ENCODE peak calls at places on chromosomes 3 and 15, in nine cellular contexts. P is PC-9; O is H9; C is spleen; B is neuronal stem cell; S is GM23338; N is right cardiac atrium; H is uterus; V is CD4-positive, alpha-beta T cell. D is an unnamed sample.

GRCh38 chr15:39920510-39921273 is 626 bp upstream of the GPR176 start:
- DNase-seq in P (peak; percentile 68), O (peak; percentile 70), C (peak; percentile 95), B (peak; percentile 63), S (peak; percentile 82), N (peak; percentile 83), H (peak; percentile 71), V (peak; percentile 44), D (peak; percentile 76)

GRCh38 chr3:60307800-60308199 is 943.5 kb downstream of the FHIT start:
- DNase-seq in P (no peak), O (no peak), C (no peak), B (no peak), S (no peak), N (no peak), H (no peak), V (no peak), D (no peak)

GRCh38 chr15:101445562-101446526 is 43.7 kb downstream of the PCSK6 start:
- DNase-seq in P (no peak), O (no peak), C (peak; percentile 74), B (no peak), S (no peak), N (peak; percentile 80), H (no peak), V (no peak), D (no peak)

GRCh38 chr3:188085596-188086560 is 68.1 kb upstream of the LPP start:
- DNase-seq in P (no peak), O (no peak), C (no peak), B (no peak), S (no peak), N (no peak), H (no peak), V (no peak), D (no peak)

GRCh38 chr3:93973160-93974126 is at the start of gene PROS1:
- DNase-seq in P (peak; percentile 55), O (peak; percentile 66), C (peak; percentile 92), B (peak; percentile 56), S (peak; percentile 83), N (peak; percentile 93), H (peak; percentile 88), V (no peak), D (peak; percentile 31)

GRCh38 chr3:141498592-141499223 is 11.9 kb downstream of the RASA2 start:
- DNase-seq in P (no peak), O (no peak), C (peak; percentile 87), B (no peak), S (peak; percentile 12), N (no peak), H (no peak), V (peak; percentile 88), D (no peak)

GRCh38 chr15:56244237-56244810 is 645 bp upstream of the RFX7 start:
- DNase-seq in P (peak; percentile 56), O (peak; percentile 93), C (peak; percentile 79), B (peak; percentile 71), S (peak; percentile 93), N (peak; percentile 41), H (peak; percentile 42), V (peak; percentile 7), D (peak; percentile 40)

GRCh38 chr3:106447902-106448301 is 579.1 kb upstream of the CBLB start:
- DNase-seq in P (no peak), O (no peak), C (no peak), B (no peak), S (no peak), N (no peak), H (no peak), V (no peak), D (no peak)

GRCh38 chr15:78104566-78105500 is 12.5 kb downstream of the SH2D7 start:
- DNase-seq in P (no peak), O (no peak), C (peak; percentile 73), B (no peak), S (no peak), N (no peak), H (no peak), V (no peak), D (no peak)

GRCh38 chr3:13564751-13565560 is 16.0 kb downstream of the FBLN2 start:
- DNase-seq in P (no peak), O (peak; percentile 57), C (peak; percentile 52), B (no peak), S (no peak), N (no peak), H (no peak), V (no peak), D (no peak)

GRCh38 chr3:126907557-126907956 is 75.4 kb upstream of the PLXNA1 start:
- DNase-seq in P (no peak), O (no peak), C (no peak), B (no peak), S (no peak), N (no peak), H (no peak), V (no peak), D (no peak)

GRCh38 chr3:64815691-64816225 is 128.0 kb upstream of the ADAMTS9 start:
- DNase-seq in P (no peak), O (no peak), C (no peak), B (no peak), S (no peak), N (no peak), H (no peak), V (no peak), D (no peak)

GRCh38 chr15:89998141-89998661 is 2.9 kb upstream of the ZNF710 start:
- DNase-seq in P (peak; percentile 58), O (no peak), C (no peak), B (no peak), S (no peak), N (no peak), H (no peak), V (no peak), D (no peak)

GRCh38 chr3:127083778-127084355 is 101.0 kb downstream of the PLXNA1 start:
- DNase-seq in P (no peak), O (no peak), C (peak; percentile 56), B (no peak), S (peak; percentile 14), N (no peak), H (no peak), V (no peak), D (no peak)

DNA sequence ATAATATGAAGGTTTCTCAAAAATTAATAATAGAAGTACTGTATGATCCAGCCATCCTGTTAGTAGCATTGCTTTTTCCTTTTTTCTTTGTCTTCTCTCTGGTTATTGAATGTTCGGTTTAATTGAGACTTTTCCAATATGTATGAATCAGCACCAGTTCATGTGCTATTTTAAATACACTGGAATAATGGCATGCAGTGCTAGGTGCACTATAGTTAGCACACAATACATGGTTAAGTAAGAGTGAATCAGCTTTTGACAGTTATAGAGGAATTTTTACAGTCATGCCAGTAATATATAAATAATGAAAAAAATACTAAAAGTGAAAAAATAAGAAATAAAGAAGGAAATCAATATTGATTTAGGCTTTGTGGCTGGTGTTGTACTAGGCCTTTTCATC is 113.8 kb upstream of the STRIT1 start:
- DNase-seq in P (no peak), O (no peak), C (no peak), B (no peak), S (no peak), N (no peak), H (no peak), V (no peak), D (no peak)
- H3K27ac ChIP-seq in P (no peak overlapping the region), O (no peak overlapping the region), C (no peak overlapping the region), B (no peak overlapping the region), S (no peak overlapping the region), N (no peak overlapping the region), H (no peak overlapping the region), V (no peak overlapping the region), D (no peak overlapping the region)

DNA sequence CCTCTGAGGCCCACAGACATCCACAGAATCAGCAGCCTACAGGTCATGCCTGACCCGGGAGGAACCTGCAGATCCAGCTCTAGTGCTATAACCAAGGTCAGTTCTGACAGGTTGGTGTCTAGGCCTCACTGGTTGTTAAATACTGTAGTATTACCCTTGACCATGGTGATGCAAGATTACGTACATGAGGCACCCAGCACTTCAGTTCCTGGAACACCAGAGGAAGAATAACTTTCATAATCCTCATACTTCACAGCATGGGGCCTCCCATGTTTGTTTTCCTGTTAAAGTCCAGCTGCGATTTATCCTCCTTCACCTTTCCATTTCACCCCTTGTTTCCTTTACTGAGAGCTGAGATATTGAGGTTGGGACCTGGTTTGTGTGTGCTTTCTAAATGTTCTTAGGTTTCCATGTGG is 34.4 kb upstream of the GLCE start:
- DNase-seq in P (no peak), O (no peak), C (no peak), B (no peak), S (no peak), N (no peak), H (no peak), V (no peak), D (no peak)
- H3K27ac ChIP-seq in P (peak overlapping the region; percentile 72), O (no peak overlapping the region), C (no peak overlapping the region), B (no peak overlapping the region), S (no peak overlapping the region), N (no peak overlapping the region), H (no peak overlapping the region), V (no peak overlapping the region), D (no peak overlapping the region)

GRCh38 chr3:124246366-124246765 is 254.4 kb upstream of the ROPN1 start:
- DNase-seq in P (no peak), O (no peak), C (no peak), B (no peak), S (no peak), N (no peak), H (no peak), V (no peak), D (no peak)
- H3K27ac ChIP-seq in P (no peak overlapping the region), O (no peak overlapping the region), C (no peak overlapping the region), B (no peak overlapping the region), S (no peak overlapping the region), N (peak overlapping the region; percentile 30), H (peak overlapping the region; percentile 96), V (no peak overlapping the region), D (no peak overlapping the region)

GRCh38 chr3:43870110-43870509 is 179.4 kb downstream of the ABHD5 start:
- DNase-seq in P (peak; percentile 64), O (peak; percentile 33), C (peak; percentile 27), B (no peak), S (no peak), N (no peak), H (no peak), V (no peak), D (no peak)

GRCh38 chr3:43867673-43868072 is 176.9 kb downstream of the ABHD5 start:
- DNase-seq in P (no peak), O (peak; percentile 14), C (peak; percentile 34), B (no peak), S (no peak), N (no peak), H (no peak), V (no peak), D (no peak)

GRCh38 chr3:43870844-43871626 is 180.3 kb downstream of the ABHD5 start:
- DNase-seq in P (peak; percentile 52), O (peak; percentile 23), C (no peak), B (no peak), S (no peak), N (no peak), H (no peak), V (no peak), D (no peak)

GRCh38 chr3:43871627-43872245 is 181.0 kb downstream of the ABHD5 start:
- DNase-seq in P (no peak), O (peak; percentile 25), C (no peak), B (no peak), S (no peak), N (no peak), H (no peak), V (no peak), D (no peak)

DNA sequence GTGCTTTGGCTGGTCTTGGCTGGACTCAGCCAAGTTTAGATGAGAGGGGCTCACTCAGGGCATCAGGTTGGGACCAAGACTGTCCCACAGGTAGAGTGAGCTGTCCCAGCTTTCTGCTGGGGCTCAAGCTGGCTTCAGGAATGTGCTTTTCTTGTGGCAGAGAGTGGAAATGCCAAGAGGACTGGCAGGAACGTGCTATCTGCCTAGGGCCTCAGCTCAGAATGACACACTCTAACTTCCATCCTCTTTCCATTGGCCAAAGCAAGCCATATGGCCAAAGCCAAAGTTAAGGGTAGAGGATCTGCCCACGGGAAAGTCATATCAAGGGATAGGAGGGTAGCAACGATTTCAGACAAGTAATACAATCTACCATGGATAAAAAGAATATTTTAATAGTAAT is 178.8 kb downstream of the ABHD5 start:
- DNase-seq in P (no peak), O (no peak), C (no peak), B (no peak), S (no peak), N (no peak), H (no peak), V (no peak), D (no peak)
- H3K27ac ChIP-seq in P (peak overlapping the region; percentile 97), O (no peak overlapping the region), C (no peak overlapping the region), B (no peak overlapping the region), S (no peak overlapping the region), N (no peak overlapping the region), H (no peak overlapping the region), V (no peak overlapping the region), D (no peak overlapping the region)